ENCODE peak calls at places on chromosomes 13 and 19, in five cellular contexts. O is ELR; J is stimulated activated CD8-positive, alpha-beta memory T cell treated with anti-CD3 and anti-CD28 coated beads, Interleukin-7, amount 100 ng/mL, for 4 hours; P is coronary artery; C is AG10803. Q is an unnamed sample.

GRCh38 chr13:114026128-114026880 is 52.4 kb upstream of the C13orf46 start:
- DNase-seq in O (no peak), J (no peak), P (no peak), C (no peak), Q (no peak)

GRCh38 chr13:71169125-71169524 is 697.9 kb downstream of the DACH1 start:
- DNase-seq in O (no peak), J (no peak), P (no peak), C (no peak), Q (no peak)

GRCh38 chr13:32530841-32531253 is 7.7 kb downstream of the N4BP2L2 start:
- DNase-seq in O (peak), J (no peak), P (no peak), C (peak), Q (peak)

GRCh38 chr13:99687728-99688397 is 186.6 kb downstream of the TM9SF2 start:
- DNase-seq in O (no peak), J (no peak), P (no peak), C (peak), Q (no peak)

GRCh38 chr13:111449041-111449440 is 128.6 kb downstream of the TEX29 start:
- DNase-seq in O (no peak), J (no peak), P (no peak), C (no peak), Q (no peak)

GRCh38 chr13:99231726-99232125 is 26.5 kb downstream of the GPR18 start:
- DNase-seq in O (no peak), J (no peak), P (no peak), C (no peak), Q (no peak)

GRCh38 chr19:2039959-2040646 is 10.9 kb downstream of the MKNK2 start:
- DNase-seq in O (no peak), J (no peak), P (no peak), C (no peak), Q (peak)

GRCh38 chr13:44413095-44413494 is 39.5 kb downstream of the SERP2 start:
- DNase-seq in O (no peak), J (no peak), P (no peak), C (no peak), Q (peak)

GRCh38 chr19:28878862-28879566 is 333.9 kb downstream of the UQCRFS1 start:
- DNase-seq in O (peak), J (peak), P (no peak), C (peak), Q (peak)

GRCh38 chr13:58721273-58721672 is 1089.7 kb downstream of the PCDH17 start:
- DNase-seq in O (no peak), J (no peak), P (no peak), C (no peak), Q (no peak)

GRCh38 chr19:35135389-35135909 is 590 bp upstream of the LGI4 start:
- DNase-seq in O (peak), J (peak), P (no peak), C (peak), Q (peak)

GRCh38 chr13:42001580-42001979 is 40.7 kb upstream of the VWA8 start:
- DNase-seq in O (peak), J (no peak), P (no peak), C (peak), Q (peak)

GRCh38 chr19:47423203-47423882 is 4.0 kb upstream of the MEIS3 start:
- DNase-seq in O (no peak), J (no peak), P (no peak), C (no peak), Q (no peak)

GRCh38 chr13:91133941-91134772 is 213.3 kb upstream of the MIR17HG start:
- DNase-seq in O (peak), J (no peak), P (no peak), C (peak), Q (no peak)

GRCh38 chr13:99808786-99809185 is 162.8 kb downstream of the ZIC5 start:
- DNase-seq in O (no peak), J (no peak), P (no peak), C (no peak), Q (no peak)

GRCh38 chr19:16349551-16350171 is 25.0 kb downstream of the KLF2 start:
- DNase-seq in O (no peak), J (no peak), P (no peak), C (no peak), Q (no peak)

GRCh38 chr19:307111-307531 is 15.9 kb upstream of the PLPP2 start:
- DNase-seq in O (no peak), J (no peak), P (no peak), C (no peak), Q (peak)

Q was measured in osteoblast.